ENCODE peak calls at places on chromosomes 13 and 19, in six cellular contexts. R is body of pancreas, F is uterus, M is IMR-90, K is adrenal gland, N is suprapubic skin. O is an unnamed sample.

GRCh38 chr19:41442473-41443360 is at the start of gene ERICH4:
- DNase-seq in R (no peak), F (no peak), M (no peak), K (no peak), N (no peak), O (no peak)

GRCh38 chr19:13022859-13023636 is 27.8 kb downstream of the NFIX start:
- DNase-seq in R (peak), F (peak), M (peak), K (peak), N (peak), O (peak)

GRCh38 chr13:84563611-84564010 is 681.3 kb upstream of the SLITRK1 start:
- DNase-seq in R (peak), F (no peak), M (no peak), K (no peak), N (no peak), O (no peak)

GRCh38 chr19:48393559-48394330 is at the start of gene GRIN2D:
- DNase-seq in R (no peak), F (no peak), M (peak), K (no peak), N (no peak), O (no peak)

GRCh38 chr19:33660426-33661160 is 38.8 kb downstream of the CHST8 start:
- DNase-seq in R (no peak), F (no peak), M (no peak), K (no peak), N (no peak), O (no peak)

GRCh38 chr13:110711778-110712070 is 1.8 kb upstream of the ING1 start:
- DNase-seq in R (no peak), F (no peak), M (no peak), K (no peak), N (no peak), O (no peak)

GRCh38 chr13:95530178-95530577 is 22.3 kb upstream of the CLDN10 start:
- DNase-seq in R (peak), F (no peak), M (peak), K (no peak), N (no peak), O (no peak)

GRCh38 chr13:44854264-44855060 is 134.8 kb downstream of the NUFIP1 start:
- DNase-seq in R (peak), F (no peak), M (peak), K (no peak), N (no peak), O (no peak)

GRCh38 chr19:50851620-50852019 is 3.1 kb upstream of the KLK3 start:
- DNase-seq in R (no peak), F (no peak), M (no peak), K (no peak), N (no peak), O (no peak)

GRCh38 chr19:40392894-40393517 is 3.0 kb upstream of the HIPK4 start:
- DNase-seq in R (peak), F (no peak), M (no peak), K (no peak), N (no peak), O (no peak)

GRCh38 chr19:29241324-29241723 is 28.4 kb upstream of the UQCRFS1 start:
- DNase-seq in R (no peak), F (no peak), M (no peak), K (no peak), N (no peak), O (no peak)

GRCh38 chr13:90613076-90613795 is 734.3 kb upstream of the MIR17HG start:
- DNase-seq in R (no peak), F (no peak), M (no peak), K (no peak), N (no peak), O (no peak)

GRCh38 chr13:44378277-44378676 is 4.7 kb downstream of the SERP2 start:
- DNase-seq in R (no peak), F (no peak), M (no peak), K (no peak), N (no peak), O (no peak)

GRCh38 chr19:22882797-22883196 is 50.7 kb downstream of the ZNF723 start:
- DNase-seq in R (no peak), F (no peak), M (peak), K (no peak), N (no peak), O (no peak)

GRCh38 chr19:46913198-46913851 is 52.5 kb downstream of the ARHGAP35 start:
- DNase-seq in R (no peak), F (no peak), M (no peak), K (no peak), N (peak), O (no peak)

GRCh38 chr13:74570834-74571233 is 436.6 kb upstream of the KLF12 start:
- DNase-seq in R (no peak), F (no peak), M (peak), K (no peak), N (no peak), O (no peak)

GRCh38 chr19:3556978-3557460 is 367 bp downstream of the MFSD12 start:
- DNase-seq in R (peak), F (no peak), M (peak), K (peak), N (no peak), O (no peak)

GRCh38 chr19:57317503-57317902 is 2.8 kb upstream of the ZNF543 start:
- DNase-seq in R (no peak), F (no peak), M (no peak), K (no peak), N (no peak), O (no peak)

DNA sequence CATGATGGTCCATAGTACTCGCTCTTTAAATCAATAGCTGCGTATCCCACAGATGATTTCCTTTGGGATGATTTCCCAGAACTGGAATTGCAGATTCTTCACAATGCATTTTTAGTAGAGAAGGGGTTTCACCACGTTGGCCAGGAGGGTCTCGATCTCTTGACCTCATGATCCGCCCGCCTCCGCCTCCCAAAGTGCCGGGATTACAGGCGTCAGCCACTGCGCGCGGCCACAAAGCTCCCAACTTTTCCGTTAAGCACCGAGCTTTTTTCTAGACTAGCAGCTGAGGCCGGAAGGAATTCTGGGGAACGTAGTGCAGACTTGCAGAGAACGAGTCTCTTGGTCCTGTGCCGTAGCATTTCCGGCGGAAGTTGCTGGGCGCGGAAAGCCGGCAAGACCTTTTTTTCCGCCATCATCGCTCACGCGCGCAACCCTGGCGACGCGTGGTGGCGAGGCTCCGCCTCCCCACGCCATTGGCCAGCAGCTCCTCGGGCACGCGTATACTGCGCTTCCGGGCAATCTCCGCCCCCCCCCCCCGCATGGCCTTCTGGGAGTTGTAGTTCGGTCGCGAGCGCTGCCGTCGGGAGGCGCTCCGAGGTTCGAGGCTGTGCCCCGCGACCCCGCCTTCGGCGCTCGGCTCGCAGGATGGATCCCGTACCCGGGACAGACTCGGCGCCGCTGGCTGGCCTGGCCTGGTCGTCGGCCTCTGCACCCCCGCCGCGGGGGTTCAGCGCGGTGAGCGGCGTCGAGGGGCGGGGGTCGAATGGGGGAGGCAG is at the start of gene MVB12A:
- DNase-seq in R (peak), F (peak), M (peak), K (peak), N (peak), O (peak)
- TF ChIP-seq POLR2A in R (no peak), F (peak), M (peak), K (no peak), N (no peak), O (peak)

DNA sequence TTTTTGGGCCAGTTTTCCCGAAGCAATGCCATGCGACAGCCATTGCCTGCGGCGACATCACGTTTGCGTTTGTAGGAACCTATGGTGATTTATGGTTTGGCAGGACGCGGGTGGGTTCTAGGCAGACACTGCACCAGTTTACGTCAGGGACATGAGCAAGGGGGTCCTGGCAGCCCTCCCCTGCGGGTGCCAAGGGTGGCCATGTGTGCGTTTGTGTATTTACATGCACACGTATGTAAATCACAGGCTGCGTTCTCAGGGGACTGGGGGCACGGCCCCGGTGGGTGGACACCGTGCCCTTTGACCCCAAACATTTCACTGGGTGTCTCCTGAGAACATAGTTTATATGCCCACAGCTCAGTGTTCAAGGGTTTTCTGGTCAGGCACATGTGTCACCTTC is 9.4 kb upstream of the TMPRSS9 start:
- DNase-seq in R (no peak), F (no peak), M (no peak), K (no peak), N (no peak), O (no peak)
- TF ChIP-seq POLR2A in R (no peak), F (no peak), M (no peak), K (no peak), N (no peak), O (no peak)

GRCh38 chr19:38318595-38319142 is 976 bp upstream of the KCNK6 start:
- DNase-seq in R (no peak), F (peak), M (no peak), K (no peak), N (no peak), O (no peak)

GRCh38 chr19:38317104-38317612 is 1.4 kb upstream of the YIF1B start:
- DNase-seq in R (peak), F (no peak), M (no peak), K (no peak), N (no peak), O (no peak)

GRCh38 chr19:38320969-38321339 is 1.3 kb downstream of the KCNK6 start:
- DNase-seq in R (no peak), F (no peak), M (no peak), K (no peak), N (no peak), O (no peak)

GRCh38 chr19:38321646-38322323 is 2.1 kb downstream of the KCNK6 start:
- DNase-seq in R (peak), F (peak), M (peak), K (no peak), N (no peak), O (no peak)

GRCh38 chr19:38319421-38320258 is at the start of gene KCNK6:
- DNase-seq in R (peak), F (peak), M (no peak), K (peak), N (peak), O (no peak)
- TF ChIP-seq POLR2A in R (peak), F (peak), M (peak), K (peak), N (no peak), O (peak)

DNA sequence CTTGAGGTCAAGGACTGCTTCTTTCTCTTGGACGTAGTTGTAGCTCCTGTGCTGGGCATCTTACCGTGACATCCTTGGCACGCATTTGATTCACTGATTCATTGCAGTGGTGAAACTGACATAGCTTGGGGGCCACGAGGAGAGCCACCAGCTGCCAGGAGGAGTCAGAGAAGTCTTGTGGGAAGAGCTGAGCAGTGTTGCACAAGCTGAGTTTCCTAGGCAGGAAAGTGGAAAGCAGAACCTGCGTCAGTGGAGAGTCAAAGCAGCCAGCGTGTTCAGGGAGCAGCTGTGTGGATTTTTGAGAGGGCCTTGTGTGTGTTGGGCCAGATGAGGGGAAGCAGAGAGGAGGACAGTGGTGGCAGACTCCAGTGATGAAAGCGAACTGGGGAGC is 5.3 kb upstream of the GPR183 start:
- DNase-seq in R (peak), F (peak), M (peak), K (peak), N (peak), O (no peak)
- TF ChIP-seq POLR2A in R (no peak), F (no peak), M (no peak), K (no peak), N (no peak), O (no peak)

GRCh38 chr13:38381840-38382239 is 32.2 kb downstream of the UFM1 start:
- DNase-seq in R (no peak), F (no peak), M (no peak), K (no peak), N (no peak), O (no peak)
- TF ChIP-seq POLR2A in R (no peak), F (no peak), M (no peak), K (no peak), N (no peak), O (no peak)

DNA sequence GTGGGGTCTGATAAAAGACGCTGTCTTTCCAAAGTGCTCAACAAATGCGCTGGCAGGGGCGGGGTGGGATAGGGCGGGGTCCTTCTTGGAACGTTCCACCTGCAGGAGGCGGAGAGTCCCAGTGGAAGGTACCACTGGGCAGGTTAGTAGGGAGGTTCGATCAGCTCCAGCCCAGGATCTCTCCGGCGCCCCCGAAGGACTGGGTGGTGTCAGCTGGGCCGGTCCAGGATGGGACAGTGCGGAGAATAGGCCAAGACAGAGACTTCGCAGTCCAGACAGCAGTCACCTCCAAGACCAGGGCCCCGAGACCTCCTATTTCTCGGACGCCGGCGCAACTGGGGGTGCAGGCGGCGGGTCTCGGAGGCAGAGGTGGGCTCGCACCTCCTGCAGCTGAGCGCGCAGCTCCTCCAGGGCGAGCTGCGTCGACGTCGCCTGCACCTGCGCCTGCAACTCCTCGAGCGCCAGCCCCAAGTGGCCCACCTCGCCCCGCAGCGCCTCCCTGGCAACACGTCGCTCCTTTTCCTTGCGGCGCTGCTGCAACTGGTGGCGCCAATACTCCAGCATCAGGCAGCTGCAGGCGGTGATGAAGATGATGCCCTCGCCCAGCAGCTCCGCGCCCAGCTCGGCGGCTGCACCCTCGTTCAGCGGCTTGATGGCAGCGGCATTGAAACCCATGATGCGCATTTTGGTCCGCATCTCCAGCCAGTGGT is 21.6 kb downstream of the VASP start:
- DNase-seq in R (peak), F (no peak), M (no peak), K (peak), N (no peak), O (no peak)
- TF ChIP-seq POLR2A in R (no peak), F (no peak), M (no peak), K (no peak), N (no peak), O (no peak)

GRCh38 chr19:15125232-15126067 is 18.2 kb downstream of the SYDE1 start:
- DNase-seq in R (peak), F (peak), M (peak), K (peak), N (peak), O (peak)
- TF ChIP-seq POLR2A in R (peak), F (peak), M (no peak), K (peak), N (no peak), O (peak)

GRCh38 chr19:55652311-55653078 is 2.3 kb upstream of the U2AF2 start:
- DNase-seq in R (no peak), F (no peak), M (no peak), K (peak), N (peak), O (no peak)

GRCh38 chr19:55654833-55655647 is at the start of gene U2AF2:
- DNase-seq in R (peak), F (peak), M (peak), K (peak), N (peak), O (peak)

GRCh38 chr19:55655648-55656040 is 809 bp downstream of the U2AF2 start:
- DNase-seq in R (no peak), F (no peak), M (no peak), K (no peak), N (no peak), O (no peak)

GRCh38 chr19:55654323-55654832 is 457 bp upstream of the U2AF2 start:
- DNase-seq in R (peak), F (peak), M (peak), K (peak), N (peak), O (peak)

DNA sequence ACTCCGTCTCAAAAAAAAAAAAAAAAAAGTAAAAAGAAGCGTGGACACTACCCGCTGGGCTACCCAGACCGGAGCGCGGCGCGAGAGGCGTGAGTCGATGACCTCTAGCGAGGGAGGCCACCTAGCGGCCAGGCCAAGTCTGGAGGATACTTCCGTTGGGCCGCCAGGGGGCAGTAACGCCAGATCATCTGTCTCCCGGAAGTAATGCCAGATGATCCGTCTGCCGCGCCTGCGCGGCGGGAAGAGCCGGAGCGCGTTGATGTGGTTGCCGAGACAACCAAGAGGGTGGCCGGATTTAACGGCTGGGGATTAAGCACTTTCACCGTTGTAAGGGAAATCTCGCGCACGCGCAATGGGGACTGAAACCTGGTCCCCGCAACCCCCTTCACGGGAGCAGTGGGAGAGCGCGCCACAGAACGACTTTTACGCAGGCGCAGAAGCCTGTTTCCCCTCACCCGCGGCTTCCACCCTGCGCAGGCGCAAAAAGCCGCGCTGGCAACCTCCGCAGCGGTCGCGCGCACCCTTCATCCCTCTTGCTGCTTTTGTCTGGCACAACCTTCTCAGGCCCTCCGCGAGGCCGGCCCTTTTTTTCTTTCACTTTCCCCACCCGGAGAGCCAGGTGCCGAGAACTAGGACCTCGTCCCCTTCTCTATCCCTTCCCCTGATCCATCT is 1.0 kb upstream of the U2AF2 start:
- DNase-seq in R (peak), F (peak), M (peak), K (peak), N (peak), O (peak)
- TF ChIP-seq POLR2A in R (no peak), F (peak), M (peak), K (peak), N (peak), O (peak)

GRCh38 chr19:19732579-19733501 is at the start of gene ZNF14:
- DNase-seq in R (peak), F (peak), M (peak), K (peak), N (peak), O (peak)
- TF ChIP-seq POLR2A in R (peak), F (peak), M (no peak), K (peak), N (no peak), O (peak)

O was measured in H54.